ENCODE peak calls at places on chromosomes 4 and X, in nine cellular contexts. G is heart right ventricle; I is AG04450; N is tibial artery; A is cardiac muscle cell; J is K562; Y is neural progenitor cell; W is fibroblast of lung; S is CD4-positive, CD25-positive, alpha-beta regulatory T cell. H is an unnamed sample. For H3K27me3 and H3K9me3, the result is how much of the 10 kb centered on the place peaks cover.

GRCh38 chr4:70586841-70587240 is 5.2 kb upstream of the AMBN start:
- DNase-seq in I (no peak), W (no peak), S (no peak), A (no peak), G (no peak), N (no peak), Y (no peak), J (no peak), H (no peak)

GRCh38 chrX:74579597-74580209 is 34.7 kb downstream of the RLIM start:
- DNase-seq in G (no peak), S (no peak), N (no peak), A (peak), W (peak), Y (no peak), J (no peak), I (peak), H (no peak)

GRCh38 chr4:5203925-5204324 is 152.6 kb downstream of the STK32B start:
- DNase-seq in N (no peak), S (no peak), I (no peak), A (no peak), W (no peak), G (no peak), J (no peak), Y (no peak), H (no peak)

GRCh38 chr4:8874896-8875680 is 3.4 kb upstream of the HMX1 start:
- DNase-seq in W (no peak), G (no peak), N (no peak), Y (no peak), S (no peak), I (no peak), A (no peak), J (no peak), H (no peak)

GRCh38 chr4:155761916-155762315 is 3.1 kb downstream of the GUCY1B1 start:
- DNase-seq in N (no peak), G (no peak), I (no peak), W (no peak), J (no peak), A (no peak), Y (peak), S (no peak), H (no peak)

GRCh38 chr4:31592293-31592692 is 872.1 kb downstream of the PCDH7 start:
- DNase-seq in W (no peak), N (no peak), A (no peak), I (no peak), J (no peak), S (no peak), G (no peak), Y (no peak), H (no peak)

GRCh38 chrX:45022144-45022543 is 149.2 kb downstream of the KDM6A start:
- DNase-seq in I (no peak), A (no peak), N (no peak), S (no peak), G (no peak), Y (no peak), J (peak), W (no peak), H (no peak)

GRCh38 chr4:169506903-169507302 is 105.5 kb downstream of the NEK1 start:
- DNase-seq in I (no peak), W (no peak), S (no peak), J (no peak), A (no peak), N (no peak), Y (no peak), G (no peak), H (no peak)

GRCh38 chrX:69010339-69010738 is 154.9 kb downstream of the PJA1 start:
- DNase-seq in I (no peak), S (no peak), A (no peak), Y (no peak), G (no peak), J (no peak), N (no peak), W (no peak), H (no peak)

GRCh38 chr4:127623755-127624087 is 9.0 kb upstream of the INTU start:
- DNase-seq in I (no peak), S (no peak), A (peak), N (no peak), W (peak), Y (peak), G (no peak), J (no peak), H (no peak)

GRCh38 chr4:41155194-41155830 is 59.0 kb downstream of the APBB2 start:
- DNase-seq in A (peak), W (peak), J (no peak), S (no peak), N (no peak), Y (no peak), I (no peak), G (no peak), H (no peak)

GRCh38 chrX:48493890-48494364 is 14.9 kb upstream of the PORCN start:
- DNase-seq in A (peak), I (no peak), Y (peak), N (no peak), J (peak), S (no peak), G (no peak), W (peak), H (no peak)

GRCh38 chr4:610411-611261 is 14.7 kb upstream of the PDE6B start:
- DNase-seq in S (no peak), J (no peak), Y (no peak), W (peak), G (no peak), A (peak), N (no peak), I (peak), H (no peak)

DNA sequence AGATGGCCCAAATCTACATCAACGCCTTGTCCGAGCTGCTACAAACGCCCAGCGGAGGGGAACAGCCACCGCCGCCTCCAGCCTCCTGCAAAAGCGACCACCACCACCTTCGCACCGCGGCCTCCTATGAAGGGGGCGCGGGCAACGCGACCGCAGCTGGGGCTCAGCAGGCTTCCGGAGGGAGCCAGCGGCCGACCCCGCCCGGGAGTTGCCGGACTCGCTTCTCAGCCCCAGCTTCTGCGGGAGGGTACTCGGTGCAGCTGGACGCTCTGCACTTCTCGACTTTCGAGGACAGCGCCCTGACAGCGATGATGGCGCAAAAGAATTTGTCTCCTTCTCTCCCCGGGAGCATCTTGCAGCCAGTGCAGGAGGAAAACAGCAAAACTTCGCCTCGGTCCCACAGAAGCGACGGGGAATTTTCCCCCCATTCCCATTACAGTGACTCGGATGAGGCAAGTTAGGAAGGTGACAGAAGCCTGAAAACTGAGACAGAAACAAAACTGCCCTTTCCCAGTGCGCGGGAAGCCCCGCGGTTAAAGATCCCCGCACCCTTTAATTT is 1.1 kb downstream of the ATOH1 start:
- DNase-seq in I (no peak), S (no peak), N (no peak), A (no peak), G (no peak), Y (peak), J (no peak), W (no peak), H (no peak)
- H3K27me3 ChIP-seq in I (half or more), S (under half), N (under half), A (half or more), G (half or more), Y (half or more), J (under half), W (under half), H (under half)

DNA sequence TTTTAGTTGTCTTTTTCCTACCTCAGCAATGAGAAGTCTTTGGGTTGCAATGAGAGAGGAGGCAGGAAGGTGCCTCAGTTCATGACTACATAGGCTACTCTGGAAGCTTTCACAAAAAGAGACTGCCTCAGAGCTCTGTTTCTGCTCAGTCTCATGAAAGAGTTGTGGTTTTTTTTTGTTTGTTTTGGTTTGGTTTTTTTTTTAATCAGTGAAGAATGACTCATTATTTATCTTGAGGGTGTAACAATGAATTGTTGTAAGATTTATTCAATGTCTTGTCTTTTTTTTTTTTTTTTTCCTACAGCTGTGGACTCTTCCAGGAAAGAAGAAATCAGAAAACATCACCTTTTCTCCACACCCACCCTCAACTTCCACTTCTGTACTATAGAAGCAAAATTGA is 67.5 kb upstream of the CXCL13 start:
- DNase-seq in N (no peak), I (no peak), Y (no peak), W (peak), S (no peak), G (no peak), A (peak), J (no peak), H (no peak)
- H3K27ac ChIP-seq in N (no peak), I (no peak), Y (no peak), W (no peak), S (no peak), G (no peak), A (no peak), J (no peak), H (no peak)

GRCh38 chr4:28435346-28435745 is 1574.7 kb downstream of the STIM2 start:
- DNase-seq in N (no peak), J (no peak), W (peak), Y (no peak), A (no peak), S (no peak), G (no peak), I (no peak), H (no peak)
- H3K9me3 ChIP-seq in N (under half), J (under half), W (under half), Y (under half), A (under half), S (under half), G (under half), I (under half), H (under half)

DNA sequence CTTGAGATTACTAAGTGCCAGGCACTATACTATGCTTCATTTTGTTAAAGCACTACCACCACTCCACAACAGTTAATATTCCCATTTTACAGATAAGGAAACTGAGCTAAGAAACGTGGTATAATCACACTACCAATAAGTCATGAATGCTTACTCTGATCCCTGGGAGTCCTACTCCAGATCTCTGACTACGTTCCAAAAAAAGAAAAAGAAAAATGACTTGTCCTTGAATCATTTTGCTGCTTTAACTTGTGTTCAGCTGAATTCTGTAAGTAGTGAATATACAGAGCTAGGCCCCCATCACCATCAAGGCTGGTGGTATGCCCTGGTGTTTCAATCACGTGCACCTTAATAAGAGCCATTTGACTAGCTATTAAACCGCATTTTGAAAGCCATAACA is 39.4 kb downstream of the LDB2 start:
- DNase-seq in I (no peak), G (no peak), W (no peak), S (no peak), Y (no peak), A (no peak), N (no peak), J (no peak), H (no peak)
- H3K27me3 ChIP-seq in I (under half), G (under half), W (under half), S (under half), Y (under half), A (under half), N (under half), J (under half), H (under half)

GRCh38 chrX:9581771-9582396 is 117.0 kb downstream of the TBL1X start:
- DNase-seq in N (no peak), S (no peak), G (no peak), Y (no peak), W (no peak), A (no peak), J (no peak), I (no peak), H (no peak)
- H3K27ac ChIP-seq in N (no peak), S (no peak), G (no peak), Y (no peak), W (no peak), A (no peak), J (no peak), I (no peak), H (no peak)

GRCh38 chrX:156000361-156000926 is 2.9 kb downstream of the IL9R start:
- DNase-seq in J (no peak), Y (no peak), S (no peak), W (no peak), G (no peak), A (no peak), N (no peak), I (no peak), H (no peak)

GRCh38 chrX:156003486-156004185 is 6.1 kb downstream of the IL9R start:
- DNase-seq in W (no peak), J (no peak), A (no peak), G (no peak), Y (no peak), S (no peak), I (no peak), N (no peak), H (no peak)

GRCh38 chrX:156001001-156001666 is 3.6 kb downstream of the IL9R start:
- DNase-seq in W (no peak), G (no peak), J (peak), A (no peak), Y (no peak), I (no peak), S (no peak), N (no peak), H (no peak)

GRCh38 chrX:156002517-156002916 is 5.0 kb downstream of the IL9R start:
- DNase-seq in J (peak), Y (no peak), N (no peak), A (no peak), W (no peak), S (no peak), G (no peak), I (no peak), H (no peak)

GRCh38 chrX:156001667-156002021 is 4.1 kb downstream of the IL9R start:
- DNase-seq in G (no peak), S (no peak), Y (no peak), W (no peak), A (no peak), J (peak), I (no peak), N (no peak), H (no peak)
- H3K9me3 ChIP-seq in G (under half), S (under half), Y (under half), W (under half), A (under half), J (under half), I (half or more), N (under half), H (under half)

DNA sequence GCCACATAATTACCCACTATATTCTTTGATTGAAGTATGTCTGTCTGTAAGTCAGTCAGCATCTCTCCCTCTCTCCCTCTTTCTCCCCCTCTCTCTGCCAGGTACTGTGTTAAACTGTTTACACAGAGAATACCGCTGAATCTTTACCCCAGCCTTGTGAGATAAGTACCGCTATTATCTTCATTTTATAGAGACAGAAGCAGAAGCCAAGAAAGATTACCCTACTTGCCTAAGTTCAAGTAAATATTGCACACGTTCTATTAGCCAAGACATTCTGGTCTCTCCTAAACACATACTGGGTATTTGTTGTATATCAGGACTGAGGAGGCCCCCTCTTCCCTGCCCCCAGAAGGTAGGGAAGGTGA is 695 bp upstream of the GPR101 start:
- DNase-seq in G (no peak), J (no peak), A (no peak), Y (no peak), I (no peak), N (no peak), W (no peak), S (no peak), H (no peak)
- H3K27me3 ChIP-seq in G (half or more), J (under half), A (half or more), Y (half or more), I (under half), N (under half), W (under half), S (under half), H (under half)